ENCODE peak calls at places on chromosomes 16 and 17, in eight cellular contexts. G, L, Q, E, X, Z, Y and O are unnamed samples.

GRCh38 chr16:85166699-85167588 is 54.7 kb upstream of the CIBAR2 start:
- DNase-seq in G (no peak), X (no peak), Q (no peak), L (no peak), Y (no peak), E (peak; percentile 61), Z (no peak), O (no peak)

GRCh38 chr16:17277981-17278381 is 192.8 kb downstream of the XYLT1 start:
- DNase-seq in G (no peak), Z (peak; percentile 70), Q (peak; percentile 24), E (peak; percentile 73), L (peak; percentile 52), Y (peak; percentile 53), X (peak; percentile 24), O (no peak)

GRCh38 chr16:11386791-11387546 is 41.7 kb downstream of the RMI2 start:
- DNase-seq in X (no peak), Z (no peak), G (no peak), E (no peak), Y (no peak), Q (no peak), L (no peak), O (peak; percentile 40)

GRCh38 chr17:60333628-60334031 is 58.3 kb downstream of the USP32 start:
- DNase-seq in Q (no peak), X (no peak), G (no peak), L (no peak), Y (no peak), E (no peak), Z (no peak), O (no peak)

GRCh38 chr17:35849469-35850348 is 19.0 kb downstream of the HEATR9 start:
- DNase-seq in Y (peak; percentile 32), E (peak; percentile 55), X (peak; percentile 33), Z (peak; percentile 43), G (no peak), L (peak; percentile 26), Q (peak; percentile 31), O (peak; percentile 80)

GRCh38 chr17:17033466-17033865 is 8.8 kb upstream of the MPRIP start:
- DNase-seq in Y (no peak), G (no peak), Z (no peak), Q (no peak), E (no peak), X (no peak), L (no peak), O (no peak)

GRCh38 chr17:63433746-63434591 is 12.1 kb downstream of the CYB561 start:
- DNase-seq in E (peak; percentile 79), Q (peak; percentile 43), Y (no peak), X (no peak), L (peak; percentile 88), G (peak; percentile 53), Z (peak; percentile 49), O (peak; percentile 58)

GRCh38 chr16:75042423-75043174 is 43.8 kb downstream of the ZNRF1 start:
- DNase-seq in E (no peak), X (no peak), G (no peak), Q (no peak), L (no peak), Z (no peak), Y (no peak), O (no peak)

GRCh38 chr17:19645608-19646250 is 2.8 kb upstream of the ALDH3A2 start:
- DNase-seq in Z (peak; percentile 70), X (no peak), Y (peak; percentile 30), Q (peak; percentile 43), G (no peak), E (no peak), L (no peak), O (peak; percentile 62)

GRCh38 chr17:37729905-37730304 is 15.0 kb downstream of the HNF1B start:
- DNase-seq in X (no peak), G (no peak), L (no peak), Q (no peak), Y (no peak), Z (no peak), E (no peak), O (no peak)

GRCh38 chr17:46865100-46865499 is 13.7 kb downstream of the WNT9B start:
- DNase-seq in Z (no peak), L (no peak), X (no peak), Y (no peak), G (no peak), E (no peak), Q (no peak), O (no peak)

GRCh38 chr17:17144916-17145665 is 61.0 kb downstream of the PLD6 start:
- DNase-seq in X (no peak), G (no peak), Q (no peak), Z (no peak), E (no peak), Y (no peak), L (no peak), O (peak; percentile 53)

GRCh38 chr17:35740997-35741931 is 9.8 kb downstream of the RASL10B start:
- DNase-seq in G (no peak), Z (no peak), E (no peak), Y (no peak), Q (no peak), L (no peak), X (no peak), O (peak; percentile 53)

GRCh38 chr17:76688165-76688622 is 22.6 kb downstream of the MXRA7 start:
- DNase-seq in Z (no peak), Y (no peak), G (no peak), E (no peak), Q (no peak), L (no peak), X (no peak), O (no peak)

GRCh38 chr17:66451188-66452149 is 149.1 kb downstream of the PRKCA start:
- DNase-seq in Z (peak; percentile 66), L (no peak), Y (no peak), E (peak; percentile 43), G (no peak), X (no peak), Q (no peak), O (peak; percentile 16)

GRCh38 chr17:54280741-54281140 is 458.0 kb downstream of the KIF2B start:
- DNase-seq in Y (no peak), E (no peak), X (no peak), Q (no peak), Z (no peak), L (no peak), G (no peak), O (no peak)
- TF ChIP-seq POLR2A in Y (no peak), E (no peak), X (no peak), Q (no peak), Z (no peak), L (no peak), G (no peak), O (no peak)

GRCh38 chr16:16143038-16143763 is 80.1 kb downstream of the ABCC6 start:
- DNase-seq in E (peak; percentile 12), Z (no peak), Y (peak; percentile 26), X (no peak), Q (no peak), G (no peak), L (no peak), O (peak; percentile 50)

GRCh38 chr16:16144416-16144815 is 78.9 kb downstream of the ABCC6 start:
- DNase-seq in X (no peak), G (no peak), L (no peak), Z (no peak), Y (no peak), Q (no peak), E (no peak), O (no peak)

GRCh38 chr16:16145286-16145685 is 78.0 kb downstream of the ABCC6 start:
- DNase-seq in X (no peak), L (no peak), G (no peak), E (no peak), Y (no peak), Z (no peak), Q (no peak), O (no peak)

GRCh38 chr16:16141784-16142396 is 81.4 kb downstream of the ABCC6 start:
- DNase-seq in Q (no peak), L (no peak), Z (no peak), X (no peak), Y (no peak), G (no peak), E (peak; percentile 40), O (no peak)

DNA sequence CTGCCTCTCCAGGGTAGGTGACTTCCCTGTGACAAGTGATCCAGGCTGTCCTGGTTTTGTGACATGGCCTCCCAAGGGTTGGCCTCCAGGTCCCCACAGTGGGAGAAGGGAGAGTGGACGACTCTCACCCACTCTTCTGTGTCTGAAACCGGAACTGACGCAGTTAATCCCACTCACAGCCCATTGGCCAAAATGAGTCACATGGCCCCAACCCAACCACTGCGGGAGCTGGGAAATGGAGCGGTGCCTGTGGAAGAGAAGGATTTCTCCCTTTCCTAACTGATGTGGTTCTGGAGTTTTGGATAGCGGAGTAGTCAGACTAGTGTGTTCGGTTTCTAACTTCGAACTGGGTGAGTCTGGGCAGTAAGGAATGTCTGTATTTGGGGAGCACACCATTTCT is 79.4 kb downstream of the ABCC6 start:
- DNase-seq in G (no peak), L (no peak), X (no peak), E (no peak), Y (no peak), Q (no peak), Z (no peak), O (no peak)
- TF ChIP-seq POLR2A in G (no peak), L (no peak), X (no peak), E (no peak), Y (no peak), Q (no peak), Z (no peak), O (no peak)

DNA sequence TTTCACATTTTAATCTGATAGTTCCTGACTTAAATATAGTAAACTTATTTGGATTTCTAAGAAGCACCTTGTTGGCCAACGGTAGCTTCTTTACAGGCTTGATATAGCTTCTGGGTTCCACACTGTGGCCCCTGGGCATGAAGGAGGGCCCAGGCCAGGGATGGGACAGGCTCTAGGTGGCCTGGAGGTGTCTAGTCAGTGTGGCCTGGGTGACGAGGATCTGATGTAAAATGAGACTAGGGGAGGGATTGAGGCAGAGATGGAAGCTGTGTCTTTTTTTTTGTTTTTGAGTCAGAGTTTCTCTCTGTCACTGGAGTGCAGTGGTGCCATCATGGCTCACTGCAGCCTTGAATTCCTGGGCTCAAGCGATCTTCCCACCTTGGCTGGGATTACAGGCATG is 187.0 kb downstream of the PRKCB start:
- DNase-seq in G (no peak), L (no peak), Z (no peak), Q (no peak), X (no peak), E (no peak), Y (no peak), O (no peak)
- TF ChIP-seq POLR2A in G (no peak), L (no peak), Z (no peak), Q (no peak), X (no peak), E (no peak), Y (no peak), O (no peak)

GRCh38 chr17:44387773-44388172 is 1.7 kb downstream of the ITGA2B start:
- DNase-seq in Q (no peak), E (no peak), Y (no peak), G (no peak), X (no peak), L (no peak), Z (no peak), O (no peak)

GRCh38 chr17:44389281-44389680 is at the start of gene ITGA2B:
- DNase-seq in E (no peak), G (no peak), Q (no peak), Y (no peak), X (no peak), Z (no peak), L (no peak), O (no peak)

GRCh38 chr17:44386182-44386525 is 3.3 kb downstream of the ITGA2B start:
- DNase-seq in E (no peak), Y (no peak), Q (no peak), X (no peak), Z (no peak), G (no peak), L (no peak), O (no peak)

GRCh38 chr17:44390250-44390649 is 801 bp upstream of the ITGA2B start:
- DNase-seq in L (peak; percentile 1), G (no peak), E (no peak), Q (no peak), Y (no peak), Z (no peak), X (no peak), O (no peak)

GRCh38 chr17:44389723-44390202 is 314 bp upstream of the ITGA2B start:
- DNase-seq in G (no peak), E (no peak), X (no peak), L (no peak), Z (no peak), Y (no peak), Q (no peak), O (peak; percentile 86)
- TF ChIP-seq POLR2A in G (no peak), E (no peak), X (no peak), L (no peak), Z (no peak), Y (no peak), Q (no peak), O (peak; percentile 70)